ENCODE peak calls at places on chromosome X, in four cellular contexts. K is PC-3; X is CD4-positive, alpha-beta memory T cell; I is suprapubic skin. U is an unnamed sample. For H3K9me3, the result is how much of the 10 kb centered on the place peaks cover.

GRCh38 chrX:53594354-53594753 is 92.2 kb downstream of the HUWE1 start:
- DNase-seq in K (no peak), X (no peak), I (no peak), U (no peak)

GRCh38 chrX:7190157-7190556 is 42.2 kb upstream of the PUDP start:
- DNase-seq in K (peak), X (no peak), I (no peak), U (no peak)

GRCh38 chrX:115562492-115562872 is 1.5 kb downstream of the PLS3 start:
- DNase-seq in K (peak), X (no peak), I (no peak), U (no peak)

GRCh38 chrX:150184487-150184886 is 178.6 kb upstream of the MAMLD1 start:
- DNase-seq in K (peak), X (no peak), I (no peak), U (no peak)

GRCh38 chrX:91257388-91257787 is 177.3 kb upstream of the PABPC5 start:
- DNase-seq in K (no peak), X (no peak), I (no peak), U (no peak)

GRCh38 chrX:2589186-2590020 is 88.6 kb upstream of the DHRSX start:
- DNase-seq in K (peak), X (no peak), I (no peak), U (no peak)

GRCh38 chrX:119870626-119871131 is 854 bp downstream of the RNF113A start:
- DNase-seq in K (peak), X (peak), I (no peak), U (no peak)

GRCh38 chrX:30702736-30703135 is 49.5 kb downstream of the GK start:
- DNase-seq in K (no peak), X (no peak), I (no peak), U (no peak)

GRCh38 chrX:17580529-17581155 is 156.7 kb upstream of the SCML1 start:
- DNase-seq in K (no peak), X (no peak), I (no peak), U (no peak)

GRCh38 chrX:53082773-53083616 is 828 bp downstream of the TSPYL2 start:
- DNase-seq in K (no peak), X (no peak), I (no peak), U (no peak)

GRCh38 chrX:63661676-63662075 is 123.3 kb downstream of the ARHGEF9 start:
- DNase-seq in K (no peak), X (no peak), I (no peak), U (no peak)

GRCh38 chrX:16100673-16101072 is 22.7 kb upstream of the GRPR start:
- DNase-seq in K (no peak), X (no peak), I (no peak), U (no peak)

GRCh38 chrX:111431007-111431406 is 19.0 kb upstream of the DCX start:
- DNase-seq in K (no peak), X (no peak), I (no peak), U (no peak)

GRCh38 chrX:21708116-21708515 is 49.8 kb downstream of the SMPX start:
- DNase-seq in K (peak), X (no peak), I (no peak), U (no peak)

GRCh38 chrX:307261-308111 is 11.1 kb downstream of the GTPBP6 start:
- DNase-seq in K (no peak), X (no peak), I (peak), U (no peak)

GRCh38 chrX:129239371-129239770 is 283.9 kb downstream of the SMARCA1 start:
- DNase-seq in K (no peak), X (no peak), I (no peak), U (no peak)

GRCh38 chrX:1358793-1359476 is 22.4 kb downstream of the IL3RA start:
- DNase-seq in K (no peak), X (no peak), I (no peak), U (no peak)
- H3K9me3 ChIP-seq in K (under half), X (under half), I (under half), U (under half)

DNA sequence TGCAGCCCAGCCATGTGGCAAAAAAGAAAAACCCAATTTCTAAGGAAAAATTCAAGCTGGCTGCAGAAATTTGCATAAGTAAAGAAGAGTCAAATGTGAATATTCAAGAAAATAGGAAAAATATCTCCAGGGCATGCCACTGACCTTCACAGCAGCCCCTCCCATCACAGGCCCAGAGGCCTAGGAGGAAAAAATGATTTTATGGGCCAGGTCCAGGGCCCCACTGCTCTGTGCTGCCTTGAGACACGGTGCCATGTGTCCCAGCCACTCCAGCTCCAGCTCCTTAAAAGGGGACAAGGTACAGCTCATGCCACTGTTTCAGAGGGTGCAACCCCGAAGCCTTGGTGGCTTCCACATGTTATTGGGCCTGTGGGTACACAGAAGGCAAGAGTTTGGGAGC is 182.7 kb upstream of the FGF16 start:
- DNase-seq in K (no peak), X (no peak), I (no peak), U (no peak)
- H3K9me3 ChIP-seq in K (under half), X (under half), I (under half), U (under half)

GRCh38 chrX:154307207-154307606 is 11.6 kb downstream of the TKTL1 start:
- DNase-seq in K (no peak), X (no peak), I (no peak), U (no peak)

GRCh38 chrX:154304901-154305300 is 9.3 kb downstream of the TKTL1 start:
- DNase-seq in K (no peak), X (no peak), I (no peak), U (no peak)

GRCh38 chrX:154308108-154308946 is 12.7 kb downstream of the TKTL1 start:
- DNase-seq in K (peak), X (peak), I (peak), U (no peak)

GRCh38 chrX:154309041-154309775 is 13.6 kb downstream of the TKTL1 start:
- DNase-seq in K (no peak), X (no peak), I (no peak), U (no peak)

DNA sequence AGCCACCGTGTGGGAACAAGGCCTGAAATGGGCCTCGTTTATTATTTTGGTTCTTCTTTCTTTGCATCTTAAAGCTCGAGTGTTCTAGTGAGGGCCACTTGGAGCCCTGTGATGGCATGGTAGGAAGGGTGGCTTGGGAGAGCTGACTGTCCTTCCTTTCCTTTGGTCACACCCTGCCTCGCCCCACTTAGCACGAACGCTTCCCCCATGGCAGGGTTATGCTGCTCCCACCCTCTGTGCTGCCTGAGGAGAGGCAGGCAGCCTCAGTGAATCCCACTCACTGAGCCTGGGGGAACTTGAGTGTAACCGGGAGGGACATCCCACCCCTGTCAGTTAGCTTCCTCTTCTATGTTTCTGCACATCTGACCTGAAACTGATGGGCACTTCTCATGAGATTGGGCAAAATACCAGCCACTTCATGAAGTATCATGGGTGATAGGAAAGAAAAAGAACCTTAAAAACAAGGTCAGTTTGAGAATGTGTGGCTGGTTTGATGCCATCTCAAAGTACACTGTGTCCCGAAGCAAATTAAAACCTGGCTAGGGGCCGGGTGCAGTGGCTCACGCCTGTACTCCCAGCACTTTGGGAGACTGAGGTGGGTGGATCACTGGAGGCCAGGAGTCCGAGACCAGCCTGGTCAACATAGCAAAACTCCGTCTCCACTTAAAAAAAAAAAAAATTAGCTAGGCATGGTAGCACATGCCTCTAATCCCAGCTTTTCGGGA is 10.0 kb downstream of the TKTL1 start:
- DNase-seq in K (no peak), X (no peak), I (no peak), U (no peak)
- H3K9me3 ChIP-seq in K (under half), X (under half), I (under half), U (under half)

GRCh38 chrX:40423299-40423698 is 157.5 kb upstream of the ATP6AP2 start:
- DNase-seq in K (no peak), X (no peak), I (no peak), U (no peak)

GRCh38 chrX:40420899-40421729 is 159.7 kb upstream of the ATP6AP2 start:
- DNase-seq in K (no peak), X (no peak), I (no peak), U (no peak)

GRCh38 chrX:40422021-40422420 is 158.7 kb upstream of the ATP6AP2 start:
- DNase-seq in K (no peak), X (no peak), I (no peak), U (no peak)

GRCh38 chrX:40418413-40419195 is 162.2 kb upstream of the ATP6AP2 start:
- DNase-seq in K (peak), X (peak), I (no peak), U (no peak)

DNA sequence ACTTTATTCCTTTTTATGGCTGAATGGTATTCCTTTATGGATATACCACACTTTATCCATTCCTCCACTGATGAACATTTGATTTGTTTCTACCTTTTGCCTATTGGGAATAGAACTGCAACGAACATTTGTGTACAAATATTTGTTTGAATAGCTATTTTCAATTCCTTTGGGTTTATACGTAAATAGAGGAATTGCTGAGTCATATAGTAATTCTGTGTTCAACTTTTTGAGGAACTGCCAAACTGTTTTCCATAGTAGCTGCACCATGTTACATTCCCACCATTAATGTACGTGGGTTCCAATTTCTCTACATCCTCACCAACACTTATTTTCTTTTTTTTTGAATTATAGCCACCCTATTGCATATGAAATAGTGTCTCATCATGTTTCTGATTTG is 156.5 kb upstream of the ATP6AP2 start:
- DNase-seq in K (no peak), X (no peak), I (no peak), U (no peak)
- H3K9me3 ChIP-seq in K (under half), X (under half), I (under half), U (under half)

U was measured in SK-N-MC.